ENCODE peak calls at places on chromosomes 3 and 15, in ten cellular contexts. Y is mucosa of descending colon; E is hypothalamus; H is iris pigment epithelial cell; Z is effector CD8-positive, alpha-beta T cell; G is RPMI7951; A is transverse colon; T is heart left ventricle; J is NCI-H1092 treated with DMSO at 0.1 percent for 48 hours; S is AG09319. F is an unnamed sample.

GRCh38 chr3:50508821-50509220 is 5.4 kb upstream of the CACNA2D2 start:
- DNase-seq in Y (no peak), J (no peak), G (no peak), H (no peak), T (no peak), E (no peak), A (no peak), Z (no peak), S (no peak), F (no peak)

GRCh38 chr15:88174571-88174970 is 82.0 kb downstream of the NTRK3 start:
- DNase-seq in T (no peak), J (peak), S (no peak), Z (no peak), H (no peak), E (no peak), G (no peak), Y (no peak), A (no peak), F (no peak)

GRCh38 chr3:111324645-111325044 is 217.4 kb upstream of the CD96 start:
- DNase-seq in A (no peak), Y (no peak), H (no peak), Z (no peak), J (no peak), T (no peak), G (peak), S (no peak), E (no peak), F (no peak)

GRCh38 chr15:77863491-77864105 is 213.9 kb downstream of the TBC1D2B start:
- DNase-seq in E (no peak), Y (no peak), H (no peak), A (no peak), J (no peak), G (no peak), Z (no peak), T (no peak), S (no peak), F (no peak)

GRCh38 chr3:48897401-48898376 is 993 bp downstream of the SLC25A20 start:
- DNase-seq in T (no peak), H (no peak), G (peak), S (no peak), E (no peak), Z (no peak), J (no peak), A (peak), Y (peak), F (peak)

GRCh38 chr3:170437696-170438407 is 19.2 kb downstream of the CLDN11 start:
- DNase-seq in T (no peak), H (no peak), A (no peak), Z (no peak), Y (no peak), S (no peak), J (no peak), E (no peak), G (peak), F (no peak)

GRCh38 chr15:34364041-34364440 is 3.0 kb downstream of the LPCAT4 start:
- DNase-seq in E (no peak), T (no peak), Z (no peak), Y (no peak), J (no peak), H (no peak), S (no peak), G (no peak), A (no peak), F (no peak)

GRCh38 chr3:197183582-197183981 is 114.8 kb downstream of the DLG1 start:
- DNase-seq in G (no peak), T (no peak), J (peak), H (no peak), S (no peak), Y (no peak), A (no peak), Z (no peak), E (no peak), F (no peak)

GRCh38 chr3:190646996-190647395 is 133.1 kb downstream of the IL1RAP start:
- DNase-seq in G (no peak), Y (no peak), T (no peak), Z (no peak), A (no peak), E (no peak), J (no peak), H (no peak), S (no peak), F (no peak)

GRCh38 chr3:37114251-37115145 is 59.9 kb downstream of the LRRFIP2 start:
- DNase-seq in S (peak), T (no peak), J (no peak), A (no peak), E (no peak), G (peak), Y (no peak), H (peak), Z (no peak), F (no peak)

GRCh38 chr3:185176756-185177359 is 24.0 kb upstream of the C3orf70 start:
- DNase-seq in T (no peak), J (peak), Z (no peak), E (peak), A (peak), Y (peak), H (peak), S (no peak), G (peak), F (peak)

F was measured in colonic mucosa.